ENCODE peak calls at places on chromosomes 1 and 21, in eight cellular contexts. G is fibroblast of lung; B is small intestine; R is esophagus squamous epithelium; O is OCI-LY7; H is MM.1S; A is CD8-positive, alpha-beta T cell; W is lower lobe of right lung. F is an unnamed sample.
A peak's percentile ranks its signal among the peaks of the same experiment; 100 is the strongest.

GRCh38 chr21:29649370-29649963 is 290.3 kb downstream of the GRIK1 start:
- DNase-seq in G (no peak), B (no peak), R (no peak), O (no peak), H (no peak), A (no peak), W (no peak), F (no peak)

GRCh38 chr21:25350056-25350455 is 257.2 kb downstream of the MRPL39 start:
- DNase-seq in G (peak; percentile 66), B (no peak), R (no peak), O (no peak), H (no peak), A (no peak), W (no peak), F (peak; percentile 49)

GRCh38 chr21:43367296-43367695 is 59.6 kb downstream of the SIK1 start:
- DNase-seq in G (no peak), B (no peak), R (no peak), O (no peak), H (no peak), A (no peak), W (no peak), F (no peak)

GRCh38 chr1:239448911-239449310 is 62.5 kb downstream of the CHRM3 start:
- DNase-seq in G (no peak), B (no peak), R (no peak), O (no peak), H (no peak), A (no peak), W (no peak), F (no peak)

GRCh38 chr1:34268311-34269042 is 91.8 kb downstream of the C1orf94 start:
- DNase-seq in G (no peak), B (no peak), R (no peak), O (no peak), H (no peak), A (no peak), W (no peak), F (peak; percentile 1)

GRCh38 chr1:43878854-43879253 is 54.7 kb upstream of the ARTN start:
- DNase-seq in G (no peak), B (no peak), R (no peak), O (no peak), H (no peak), A (no peak), W (no peak), F (no peak)

GRCh38 chr1:179807691-179808485 is 64.8 kb downstream of the FAM163A start:
- DNase-seq in G (peak; percentile 70), B (peak; percentile 47), R (no peak), O (no peak), H (no peak), A (no peak), W (no peak), F (no peak)

GRCh38 chr1:71147637-71148360 is 67.0 kb upstream of the ZRANB2 start:
- DNase-seq in G (no peak), B (no peak), R (no peak), O (no peak), H (no peak), A (no peak), W (no peak), F (no peak)

GRCh38 chr1:5743435-5744095 is 248.7 kb downstream of the NPHP4 start:
- DNase-seq in G (no peak), B (no peak), R (no peak), O (no peak), H (no peak), A (no peak), W (peak; percentile 18), F (no peak)

GRCh38 chr1:51433269-51433971 is 85.6 kb downstream of the EPS15 start:
- DNase-seq in G (no peak), B (peak; percentile 28), R (no peak), O (peak; percentile 33), H (peak; percentile 34), A (no peak), W (no peak), F (no peak)

GRCh38 chr1:31203215-31203614 is 36.5 kb downstream of the NKAIN1 start:
- DNase-seq in G (no peak), B (no peak), R (no peak), O (no peak), H (no peak), A (no peak), W (no peak), F (no peak)

GRCh38 chr1:37692834-37693175 is 489 bp downstream of the CDCA8 start:
- DNase-seq in G (no peak), B (no peak), R (no peak), O (no peak), H (no peak), A (no peak), W (no peak), F (no peak)

GRCh38 chr1:6345009-6345408 is 48.6 kb downstream of the ACOT7 start:
- DNase-seq in G (no peak), B (peak; percentile 40), R (no peak), O (no peak), H (no peak), A (no peak), W (no peak), F (no peak)

GRCh38 chr1:218425647-218426342 is 80.7 kb downstream of the TGFB2 start:
- DNase-seq in G (peak; percentile 82), B (no peak), R (no peak), O (no peak), H (no peak), A (no peak), W (no peak), F (peak; percentile 83)

GRCh38 chr1:57089855-57090254 is 124.0 kb upstream of the C8B start:
- DNase-seq in G (no peak), B (no peak), R (no peak), O (no peak), H (no peak), A (no peak), W (no peak), F (no peak)

GRCh38 chr1:85313888-85314696 is 37.7 kb upstream of the BCL10 start:
- DNase-seq in G (peak; percentile 87), B (no peak), R (no peak), O (no peak), H (no peak), A (no peak), W (no peak), F (no peak)
- H3K27ac ChIP-seq in G (peak overlapping the region; percentile 95), B (peak overlapping the region; percentile 16), R (peak overlapping the region; percentile 15), O (no peak overlapping the region), H (no peak overlapping the region), A (no peak overlapping the region), W (peak overlapping the region; percentile 18), F (peak overlapping the region; percentile 24)

GRCh38 chr1:159009287-159009686 is 420 bp upstream of the IFI16 start:
- DNase-seq in G (no peak), B (no peak), R (no peak), O (peak; percentile 39), H (peak; percentile 30), A (no peak), W (no peak), F (no peak)
- H3K4me3 ChIP-seq in G (no peak overlapping the region), B (no peak overlapping the region), R (peak overlapping the region; percentile 40), O (peak overlapping the region; percentile 88), H (peak overlapping the region; percentile 74), A (peak overlapping the region; percentile 63), W (peak overlapping the region; percentile 69), F (no peak overlapping the region)

GRCh38 chr1:40353081-40353480 is 20.4 kb upstream of the SMAP2 start:
- DNase-seq in G (no peak), B (no peak), R (no peak), O (no peak), H (no peak), A (no peak), W (no peak), F (no peak)
- H3K27ac ChIP-seq in G (no peak overlapping the region), B (peak overlapping the region; percentile 20), R (no peak overlapping the region), O (no peak overlapping the region), H (no peak overlapping the region), A (no peak overlapping the region), W (peak overlapping the region; percentile 44), F (no peak overlapping the region)

DNA sequence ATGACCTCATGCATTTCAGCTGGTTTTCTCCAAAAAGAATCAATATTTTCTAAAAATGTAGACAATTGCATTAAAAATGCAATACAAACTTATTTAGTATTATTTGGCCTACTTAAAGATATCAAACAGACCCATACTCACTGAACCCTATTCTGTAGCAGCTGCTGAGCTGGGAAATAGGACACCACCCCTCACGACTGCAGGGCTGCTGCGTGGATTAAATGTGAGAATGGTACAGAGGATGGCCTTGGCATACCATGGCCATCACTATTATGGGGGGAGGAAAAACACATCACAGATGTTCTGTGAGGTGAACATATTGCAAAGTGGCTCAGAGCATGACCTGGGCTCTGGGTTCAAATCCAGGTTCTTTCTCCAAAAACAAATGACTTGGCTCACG is 2.8 kb upstream of the ZNF436 start:
- DNase-seq in G (no peak), B (no peak), R (no peak), O (no peak), H (no peak), A (no peak), W (no peak), F (no peak)
- H3K4me3 ChIP-seq in G (no peak overlapping the region), B (no peak overlapping the region), R (no peak overlapping the region), O (no peak overlapping the region), H (no peak overlapping the region), A (no peak overlapping the region), W (no peak overlapping the region), F (no peak overlapping the region)

F was measured in cardiac muscle cell.